ENCODE peak calls at places on chromosomes 3 and 15, in nine cellular contexts. D is stomach, K is ovary, N is A549, E is sigmoid colon, F is transverse colon, L is K562, T is tibial nerve, W is GM12878. C is an unnamed sample.

GRCh38 chr3:84082726-84083125 is 876.1 kb upstream of the CADM2 start:
- DNase-seq in D (no peak), K (no peak), N (no peak), E (no peak), F (no peak), L (no peak), T (no peak), W (no peak), C (no peak)

GRCh38 chr3:58049143-58049785 is 41.0 kb downstream of the FLNB start:
- DNase-seq in D (peak), K (peak), N (peak), E (peak), F (no peak), L (peak), T (no peak), W (no peak), C (peak)

GRCh38 chr3:15007681-15008141 is 57.4 kb downstream of the MRPS25 start:
- DNase-seq in D (no peak), K (no peak), N (no peak), E (no peak), F (no peak), L (no peak), T (no peak), W (no peak), C (no peak)

GRCh38 chr3:10289785-10290355 is 2.9 kb downstream of the GHRL start:
- DNase-seq in D (no peak), K (no peak), N (no peak), E (no peak), F (no peak), L (no peak), T (no peak), W (no peak), C (peak)

GRCh38 chr3:62589078-62589477 is 215.7 kb upstream of the FEZF2 start:
- DNase-seq in D (no peak), K (no peak), N (no peak), E (no peak), F (no peak), L (no peak), T (no peak), W (no peak), C (no peak)

GRCh38 chr3:124860599-124860998 is 26.6 kb downstream of the ITGB5 start:
- DNase-seq in D (peak), K (peak), N (peak), E (peak), F (peak), L (no peak), T (peak), W (no peak), C (no peak)

GRCh38 chr3:159978353-159978752 is 10.3 kb upstream of the IL12A start:
- DNase-seq in D (no peak), K (no peak), N (no peak), E (no peak), F (peak), L (no peak), T (no peak), W (no peak), C (no peak)

GRCh38 chr3:57559526-57559925 is 3.5 kb downstream of the PDE12 start:
- DNase-seq in D (no peak), K (no peak), N (no peak), E (no peak), F (no peak), L (no peak), T (no peak), W (no peak), C (no peak)

GRCh38 chr3:183634707-183635106 is 716 bp upstream of the KLHL24 start:
- DNase-seq in D (no peak), K (peak), N (no peak), E (no peak), F (no peak), L (no peak), T (no peak), W (no peak), C (no peak)

GRCh38 chr3:153399636-153400035 is 237.6 kb downstream of the RAP2B start:
- DNase-seq in D (no peak), K (no peak), N (no peak), E (no peak), F (no peak), L (no peak), T (no peak), W (no peak), C (no peak)

GRCh38 chr15:63983071-63983711 is 63.1 kb downstream of the DAPK2 start:
- DNase-seq in D (no peak), K (no peak), N (no peak), E (no peak), F (no peak), L (peak), T (no peak), W (no peak), C (peak)

GRCh38 chr3:195098741-195099525 is 172.0 kb downstream of the XXYLT1 start:
- DNase-seq in D (no peak), K (no peak), N (no peak), E (no peak), F (no peak), L (no peak), T (no peak), W (no peak), C (no peak)

GRCh38 chr3:61562042-61562809 is 855 bp downstream of the PTPRG start:
- DNase-seq in D (no peak), K (peak), N (peak), E (peak), F (peak), L (no peak), T (no peak), W (no peak), C (peak)

GRCh38 chr3:140580746-140581145 is 97.1 kb upstream of the TRIM42 start:
- DNase-seq in D (no peak), K (no peak), N (no peak), E (no peak), F (no peak), L (no peak), T (no peak), W (no peak), C (no peak)

GRCh38 chr3:87228316-87228715 is 1.2 kb downstream of the CHMP2B start:
- DNase-seq in D (no peak), K (no peak), N (no peak), E (no peak), F (no peak), L (no peak), T (no peak), W (no peak), C (no peak)

GRCh38 chr15:96296264-96296663 is 34.2 kb upstream of the NR2F2 start:
- DNase-seq in D (no peak), K (no peak), N (no peak), E (no peak), F (no peak), L (peak), T (no peak), W (no peak), C (no peak)

GRCh38 chr3:18237251-18238005 is 187.7 kb downstream of the SATB1 start:
- DNase-seq in D (no peak), K (no peak), N (no peak), E (no peak), F (no peak), L (no peak), T (no peak), W (no peak), C (no peak)

GRCh38 chr3:43400162-43400561 is 113.8 kb downstream of the SNRK start:
- DNase-seq in D (no peak), K (no peak), N (no peak), E (no peak), F (no peak), L (no peak), T (no peak), W (no peak), C (no peak)

GRCh38 chr15:31200735-31201151 is 99.2 kb upstream of the TRPM1 start:
- DNase-seq in D (peak), K (no peak), N (peak), E (peak), F (peak), L (peak), T (peak), W (no peak), C (peak)

GRCh38 chr3:49333091-49333490 is 6.8 kb downstream of the USP4 start:
- DNase-seq in D (no peak), K (no peak), N (no peak), E (no peak), F (no peak), L (no peak), T (no peak), W (no peak), C (no peak)

GRCh38 chr3:69764861-69765260 is 25.6 kb downstream of the MITF start:
- DNase-seq in D (no peak), K (no peak), N (no peak), E (no peak), F (no peak), L (no peak), T (no peak), W (no peak), C (no peak)

GRCh38 chr15:57861039-57861638 is 154.6 kb downstream of the POLR2M start:
- DNase-seq in D (no peak), K (no peak), N (peak), E (no peak), F (no peak), L (peak), T (no peak), W (peak), C (no peak)

GRCh38 chr15:59501531-59502113 is 63.6 kb downstream of the FAM81A start:
- DNase-seq in D (peak), K (no peak), N (peak), E (no peak), F (peak), L (peak), T (no peak), W (no peak), C (no peak)

GRCh38 chr15:35293353-35294130 is 208.4 kb upstream of the NANOGP8 start:
- DNase-seq in D (no peak), K (no peak), N (peak), E (no peak), F (no peak), L (peak), T (no peak), W (no peak), C (no peak)

GRCh38 chr15:63498815-63499549 is 5.4 kb upstream of the USP3 start:
- DNase-seq in D (no peak), K (no peak), N (no peak), E (no peak), F (no peak), L (no peak), T (no peak), W (no peak), C (no peak)

GRCh38 chr15:68151277-68151676 is 53.9 kb downstream of the CALML4 start:
- DNase-seq in D (no peak), K (no peak), N (no peak), E (no peak), F (no peak), L (no peak), T (no peak), W (no peak), C (no peak)

GRCh38 chr3:138082992-138083386 is 32.4 kb downstream of the DZIP1L start:
- DNase-seq in D (no peak), K (no peak), N (no peak), E (no peak), F (no peak), L (no peak), T (no peak), W (no peak), C (no peak)

GRCh38 chr15:65393091-65393490 is 15.3 kb upstream of the IGDCC3 start:
- DNase-seq in D (no peak), K (no peak), N (no peak), E (no peak), F (no peak), L (peak), T (no peak), W (no peak), C (no peak)

GRCh38 chr15:91408476-91409076 is 308.5 kb downstream of the SV2B start:
- DNase-seq in D (no peak), K (no peak), N (no peak), E (no peak), F (no peak), L (no peak), T (no peak), W (no peak), C (no peak)

GRCh38 chr15:61327019-61327631 is 98.0 kb upstream of the RORA start:
- DNase-seq in D (no peak), K (no peak), N (no peak), E (no peak), F (no peak), L (no peak), T (peak), W (peak), C (no peak)

GRCh38 chr15:73320619-73321180 is 48.1 kb downstream of the HCN4 start:
- DNase-seq in D (no peak), K (no peak), N (no peak), E (peak), F (no peak), L (no peak), T (no peak), W (no peak), C (no peak)

GRCh38 chr3:44125882-44126281 is 115.8 kb upstream of the TOPAZ1 start:
- DNase-seq in D (no peak), K (no peak), N (no peak), E (no peak), F (no peak), L (no peak), T (no peak), W (no peak), C (peak)

GRCh38 chr3:64509216-64509615 is 178.6 kb downstream of the ADAMTS9 start:
- DNase-seq in D (no peak), K (no peak), N (no peak), E (no peak), F (no peak), L (no peak), T (no peak), W (no peak), C (no peak)

GRCh38 chr3:12755754-12756153 is 3.3 kb downstream of the TMEM40 start:
- DNase-seq in D (no peak), K (no peak), N (no peak), E (no peak), F (no peak), L (peak), T (no peak), W (no peak), C (no peak)

GRCh38 chr3:121641127-121641526 is 19.6 kb downstream of the HCLS1 start:
- DNase-seq in D (no peak), K (no peak), N (no peak), E (no peak), F (no peak), L (no peak), T (no peak), W (no peak), C (no peak)

GRCh38 chr3:7382293-7383033 is 521.5 kb downstream of the GRM7 start:
- DNase-seq in D (no peak), K (no peak), N (no peak), E (no peak), F (no peak), L (no peak), T (no peak), W (no peak), C (no peak)

GRCh38 chr3:42290966-42291714 is 25.2 kb upstream of the CCK start:
- DNase-seq in D (no peak), K (no peak), N (no peak), E (no peak), F (no peak), L (no peak), T (no peak), W (no peak), C (no peak)

GRCh38 chr15:59545573-59545972 is 66.0 kb upstream of the GCNT3 start:
- DNase-seq in D (no peak), K (no peak), N (no peak), E (peak), F (no peak), L (no peak), T (no peak), W (no peak), C (peak)

GRCh38 chr15:58726867-58727266 is 22.6 kb downstream of the ADAM10 start:
- DNase-seq in D (no peak), K (no peak), N (no peak), E (no peak), F (no peak), L (no peak), T (no peak), W (no peak), C (peak)

GRCh38 chr3:114080201-114080600 is 23.7 kb downstream of the QTRT2 start:
- DNase-seq in D (no peak), K (no peak), N (no peak), E (no peak), F (no peak), L (no peak), T (no peak), W (no peak), C (no peak)
- H3K27ac ChIP-seq in D (no peak), K (no peak), N (no peak), E (no peak), F (no peak), L (no peak), T (no peak), W (no peak), C (peak)

GRCh38 chr3:158847466-158847849 is 45.6 kb downstream of the MFSD1 start:
- DNase-seq in D (no peak), K (no peak), N (no peak), E (no peak), F (no peak), L (no peak), T (no peak), W (no peak), C (no peak)

GRCh38 chr3:158846803-158847465 is 45.1 kb downstream of the MFSD1 start:
- DNase-seq in D (no peak), K (no peak), N (no peak), E (no peak), F (no peak), L (no peak), T (no peak), W (peak), C (no peak)

GRCh38 chr3:158847885-158848284 is 46.0 kb downstream of the MFSD1 start:
- DNase-seq in D (no peak), K (no peak), N (no peak), E (no peak), F (no peak), L (no peak), T (no peak), W (no peak), C (no peak)

GRCh38 chr3:158842946-158843345 is 41.1 kb downstream of the MFSD1 start:
- DNase-seq in D (no peak), K (no peak), N (no peak), E (no peak), F (no peak), L (no peak), T (no peak), W (no peak), C (no peak)

DNA sequence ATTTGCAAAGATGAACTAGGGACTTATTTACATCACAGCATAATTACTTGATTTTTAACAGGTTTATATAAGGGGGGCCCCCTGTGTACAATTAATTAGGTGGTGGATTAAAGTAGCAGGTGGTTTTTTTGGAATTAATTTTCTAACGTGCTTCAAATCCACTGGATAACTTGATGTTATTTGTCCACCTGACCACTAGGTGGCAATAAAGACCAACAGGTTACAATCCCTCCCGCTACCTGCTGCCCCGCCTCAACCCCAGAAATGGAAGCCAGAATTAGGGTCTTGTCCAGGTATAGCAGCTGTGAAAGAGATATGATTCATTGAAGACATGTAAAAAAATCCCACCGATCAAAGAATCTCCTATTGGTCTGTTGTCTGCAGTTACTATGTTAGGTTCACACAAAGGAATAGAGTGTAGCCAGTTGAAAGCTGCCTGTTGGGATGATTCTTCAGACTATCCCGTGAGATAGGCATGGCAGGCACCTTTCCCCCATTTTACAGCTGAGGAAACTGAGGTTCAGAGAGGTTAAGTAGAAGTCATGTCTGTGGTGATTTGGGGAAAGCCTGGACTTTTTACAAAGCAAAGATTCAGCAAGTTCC is 44.0 kb downstream of the MFSD1 start:
- DNase-seq in D (no peak), K (no peak), N (peak), E (no peak), F (no peak), L (peak), T (peak), W (no peak), C (no peak)
- TF ChIP-seq EP300 in D (no peak), K (no peak), N (no peak), E (no peak), F (no peak), L (no peak), T (no peak), W (no peak), C (no peak)

GRCh38 chr3:66464512-66464894 is 36.3 kb downstream of the LRIG1 start:
- DNase-seq in D (no peak), K (no peak), N (no peak), E (no peak), F (no peak), L (no peak), T (no peak), W (no peak), C (no peak)

GRCh38 chr3:66465587-66465986 is 35.2 kb downstream of the LRIG1 start:
- DNase-seq in D (no peak), K (no peak), N (no peak), E (no peak), F (no peak), L (no peak), T (no peak), W (no peak), C (no peak)

GRCh38 chr3:66463734-66464511 is 36.9 kb downstream of the LRIG1 start:
- DNase-seq in D (no peak), K (no peak), N (no peak), E (no peak), F (no peak), L (no peak), T (no peak), W (no peak), C (peak)

GRCh38 chr3:66465034-66465433 is 35.8 kb downstream of the LRIG1 start:
- DNase-seq in D (no peak), K (no peak), N (no peak), E (no peak), F (no peak), L (no peak), T (no peak), W (no peak), C (no peak)

GRCh38 chr3:66463054-66463631 is 37.7 kb downstream of the LRIG1 start:
- DNase-seq in D (no peak), K (no peak), N (no peak), E (no peak), F (no peak), L (no peak), T (no peak), W (no peak), C (peak)
- H3K27ac ChIP-seq in D (peak), K (no peak), N (no peak), E (peak), F (peak), L (no peak), T (no peak), W (no peak), C (peak)

GRCh38 chr3:188979669-188980311 is 192.0 kb upstream of the TPRG1 start:
- DNase-seq in D (no peak), K (no peak), N (no peak), E (no peak), F (no peak), L (no peak), T (no peak), W (no peak), C (no peak)
- TF ChIP-seq EP300 in D (no peak), K (no peak), N (no peak), E (no peak), F (no peak), L (no peak), T (no peak), W (no peak), C (no peak)

GRCh38 chr3:79618883-79619282 is 148.9 kb downstream of the ROBO1 start:
- DNase-seq in D (no peak), K (no peak), N (no peak), E (no peak), F (no peak), L (no peak), T (no peak), W (no peak), C (no peak)
- H3K27ac ChIP-seq in D (no peak), K (no peak), N (no peak), E (no peak), F (no peak), L (no peak), T (no peak), W (no peak), C (no peak)

GRCh38 chr15:89783861-89784685 is 7.9 kb downstream of the MESP2 start:
- DNase-seq in D (no peak), K (no peak), N (no peak), E (no peak), F (peak), L (no peak), T (no peak), W (no peak), C (no peak)

GRCh38 chr15:89780601-89781000 is 4.5 kb downstream of the MESP2 start:
- DNase-seq in D (no peak), K (no peak), N (no peak), E (no peak), F (no peak), L (no peak), T (no peak), W (no peak), C (no peak)

GRCh38 chr15:89781055-89781454 is 4.9 kb downstream of the MESP2 start:
- DNase-seq in D (no peak), K (no peak), N (no peak), E (no peak), F (peak), L (no peak), T (no peak), W (no peak), C (no peak)

GRCh38 chr15:89783111-89783860 is 7.2 kb downstream of the MESP2 start:
- DNase-seq in D (no peak), K (no peak), N (no peak), E (no peak), F (no peak), L (peak), T (no peak), W (no peak), C (peak)

GRCh38 chr15:89781891-89782618 is 5.9 kb downstream of the MESP2 start:
- DNase-seq in D (no peak), K (no peak), N (no peak), E (no peak), F (peak), L (no peak), T (no peak), W (no peak), C (no peak)
- TF ChIP-seq EP300 in D (no peak), K (no peak), N (no peak), E (no peak), F (no peak), L (peak), T (no peak), W (no peak), C (no peak)

C was measured in upper lobe of left lung.